ENCODE peak calls at places on chromosomes 2 and 18, in five cellular contexts. T, E, B, A and S are unnamed samples.

GRCh38 chr2:237171396-237171795 is 85.7 kb downstream of the COPS8 start:
- DNase-seq in T (peak), E (no peak), B (peak), A (no peak), S (peak)

GRCh38 chr2:15943914-15944313 is 3.6 kb downstream of the MYCN start:
- DNase-seq in T (peak), E (no peak), B (no peak), A (no peak), S (no peak)

GRCh38 chr2:86054539-86055082 is 51.1 kb downstream of the POLR1A start:
- DNase-seq in T (no peak), E (no peak), B (peak), A (no peak), S (no peak)

GRCh38 chr2:8133331-8133730 is 548.5 kb upstream of the ID2 start:
- DNase-seq in T (no peak), E (no peak), B (no peak), A (no peak), S (no peak)

GRCh38 chr2:216991563-216991962 is 131.7 kb upstream of the TNP1 start:
- DNase-seq in T (peak), E (peak), B (no peak), A (no peak), S (no peak)

GRCh38 chr2:191853843-191854242 is 7.0 kb upstream of the CAVIN2 start:
- DNase-seq in T (no peak), E (no peak), B (no peak), A (no peak), S (no peak)

GRCh38 chr2:23760746-23761145 is 166.2 kb downstream of the ATAD2B start:
- DNase-seq in T (peak), E (no peak), B (no peak), A (peak), S (peak)

GRCh38 chr2:46120792-46121565 is 176.2 kb upstream of the EPAS1 start:
- DNase-seq in T (no peak), E (no peak), B (no peak), A (no peak), S (no peak)

GRCh38 chr2:780002-780401 is 102.8 kb upstream of the TMEM18 start:
- DNase-seq in T (no peak), E (no peak), B (no peak), A (no peak), S (no peak)

GRCh38 chr2:26352892-26353291 is 6.3 kb upstream of the ADGRF3 start:
- DNase-seq in T (no peak), E (no peak), B (no peak), A (no peak), S (peak)

GRCh38 chr2:72696559-72696958 is 129.3 kb downstream of the EXOC6B start:
- DNase-seq in T (no peak), E (no peak), B (no peak), A (no peak), S (no peak)

GRCh38 chr2:72689579-72690170 is 136.2 kb downstream of the EXOC6B start:
- DNase-seq in T (no peak), E (no peak), B (no peak), A (no peak), S (no peak)

GRCh38 chr2:72698300-72698699 is 127.5 kb downstream of the EXOC6B start:
- DNase-seq in T (no peak), E (no peak), B (no peak), A (no peak), S (no peak)

GRCh38 chr2:72695676-72696075 is 130.2 kb downstream of the EXOC6B start:
- DNase-seq in T (no peak), E (no peak), B (no peak), A (no peak), S (no peak)

GRCh38 chr2:72694715-72695496 is 130.9 kb downstream of the EXOC6B start:
- DNase-seq in T (no peak), E (peak), B (peak), A (no peak), S (no peak)
- H3K4me3 ChIP-seq in T (no peak), E (peak), B (no peak), A (no peak), S (no peak)

DNA sequence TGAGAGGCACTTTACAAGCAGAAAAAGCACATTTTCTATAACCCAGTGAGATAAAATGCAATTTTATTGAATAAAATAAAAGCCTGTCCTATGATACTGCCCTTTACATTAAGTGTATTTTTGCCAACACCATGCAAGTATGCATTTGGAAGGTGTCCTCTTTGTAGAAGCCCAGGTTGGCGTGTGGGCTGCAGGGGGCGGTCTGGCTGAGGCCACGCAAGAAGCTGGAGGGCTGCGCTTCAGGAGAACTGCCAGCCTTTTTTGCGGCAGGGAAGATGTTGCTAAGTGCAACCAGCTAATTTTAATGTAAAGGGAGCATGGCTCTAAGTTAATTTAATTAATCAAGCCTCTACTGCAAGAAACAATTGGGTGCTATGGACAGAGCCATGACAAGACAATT is 562.8 kb upstream of the SALL3 start:
- DNase-seq in T (no peak), E (no peak), B (no peak), A (no peak), S (no peak)
- TF ChIP-seq CTCF in T (no peak), E (no peak), B (no peak), A (no peak), S (no peak)

DNA sequence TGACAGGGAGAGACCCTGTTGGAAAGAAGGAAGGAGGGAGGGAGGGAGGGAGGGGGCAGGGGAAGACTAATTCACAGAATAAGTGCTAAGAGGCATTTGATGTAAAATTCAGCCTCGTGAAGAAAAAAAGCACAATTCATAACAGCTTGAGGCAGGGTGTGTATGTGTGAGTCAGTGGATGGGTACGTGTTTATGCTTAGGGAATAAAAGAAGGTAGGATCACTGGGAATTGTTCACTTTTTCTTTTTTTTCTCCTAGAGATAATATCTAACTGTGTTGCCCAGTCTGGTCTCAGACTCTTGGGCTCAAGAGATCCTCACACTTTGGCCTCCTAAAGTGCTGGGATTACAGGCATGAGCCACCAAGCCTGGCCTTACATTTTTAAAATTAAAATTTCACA is 39.2 kb downstream of the WDR33 start:
- DNase-seq in T (no peak), E (no peak), B (no peak), A (no peak), S (peak)
- H3K4me3 ChIP-seq in T (no peak), E (no peak), B (no peak), A (no peak), S (no peak)

DNA sequence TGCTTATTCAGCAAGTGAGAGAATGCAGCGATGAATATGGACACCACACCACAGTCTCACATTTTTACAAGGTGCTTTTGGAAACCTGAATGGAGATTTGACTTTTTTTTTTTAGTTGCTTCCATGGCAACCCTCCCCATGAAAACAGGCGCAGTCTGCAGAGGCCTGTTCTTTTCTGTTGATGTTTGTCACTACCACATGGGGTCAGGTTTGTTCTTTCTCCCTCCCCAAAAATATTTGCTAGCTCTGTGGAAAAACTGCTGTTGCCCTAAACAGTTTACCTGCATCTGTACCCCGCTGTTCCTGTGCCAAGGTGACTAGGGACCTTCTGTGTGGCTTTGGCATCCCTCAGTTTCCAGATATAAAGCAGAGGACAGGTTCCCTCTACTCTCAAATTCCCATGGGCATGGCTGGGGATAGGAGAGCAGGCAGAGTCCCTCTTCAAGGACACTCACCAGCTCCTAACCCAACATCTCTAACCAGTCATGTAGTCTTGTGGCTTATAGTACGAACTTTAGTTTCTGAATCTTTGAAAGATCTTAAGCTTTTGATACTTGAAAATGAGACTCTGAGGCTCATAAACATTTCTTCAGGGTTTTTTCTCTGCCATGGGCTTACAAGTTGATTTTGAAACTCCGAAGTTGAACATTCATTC is 14.7 kb upstream of the MAPRE2 start:
- DNase-seq in T (no peak), E (no peak), B (no peak), A (peak), S (no peak)
- TF ChIP-seq CTCF in T (peak), E (peak), B (no peak), A (peak), S (no peak)

GRCh38 chr2:219483451-219484342 is 15.0 kb upstream of the GMPPA start:
- DNase-seq in T (no peak), E (no peak), B (no peak), A (no peak), S (no peak)
- H3K4me3 ChIP-seq in T (no peak), E (peak), B (no peak), A (no peak), S (no peak)

DNA sequence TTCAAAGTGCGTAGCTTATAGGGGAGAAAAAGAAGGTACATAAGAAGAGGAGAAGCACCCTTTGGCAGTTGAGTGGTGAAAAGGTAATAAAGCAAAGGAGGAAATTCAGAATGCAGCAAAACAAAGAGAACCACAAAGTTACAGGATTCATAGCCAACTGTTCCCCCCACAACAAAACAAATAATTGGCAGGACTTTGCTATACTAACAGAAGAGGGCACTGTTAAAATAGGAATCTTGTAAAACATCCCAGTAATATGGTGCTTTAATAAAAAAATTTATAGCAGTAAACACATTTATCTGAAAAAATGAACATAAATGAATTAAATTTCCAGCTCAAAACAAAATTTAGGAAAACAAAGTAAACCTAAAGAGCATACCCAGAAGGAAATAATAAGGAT is 42.3 kb downstream of the R3HDM1 start:
- DNase-seq in T (no peak), E (no peak), B (no peak), A (no peak), S (no peak)
- TF ChIP-seq CTCF in T (peak), E (no peak), B (no peak), A (peak), S (no peak)